ENCODE peak calls at places on chromosome 2, in nine cellular contexts. One of them, this sample, is unnamed.

GRCh38 chr2:207071820-207072219 is 93.9 kb downstream of the KLF7 start:
- DNase-seq in kidney epithelial cell: no peak
- DNase-seq in WTC11: no peak
- DNase-seq in cardiac fibroblast: no peak
- DNase-seq in gastrocnemius medialis: no peak
- DNase-seq in RWPE2: no peak
- DNase-seq in upper lobe of right lung: no peak
- DNase-seq in GM12864: no peak
- DNase-seq in right atrium auricular region: no peak
- DNase-seq in this sample: no peak

GRCh38 chr2:74421248-74421870 is at the start of the genes C2orf81 and WDR54:
- DNase-seq in right atrium auricular region: peak
- DNase-seq in GM12864: peak
- DNase-seq in kidney epithelial cell: no peak
- DNase-seq in WTC11: peak
- DNase-seq in RWPE2: peak
- DNase-seq in upper lobe of right lung: peak
- DNase-seq in cardiac fibroblast: peak
- DNase-seq in gastrocnemius medialis: peak
- DNase-seq in this sample: peak

GRCh38 chr2:226683196-226683595 is 116.4 kb downstream of the IRS1 start:
- DNase-seq in kidney epithelial cell: no peak
- DNase-seq in gastrocnemius medialis: no peak
- DNase-seq in GM12864: no peak
- DNase-seq in RWPE2: no peak
- DNase-seq in cardiac fibroblast: peak
- DNase-seq in WTC11: no peak
- DNase-seq in upper lobe of right lung: no peak
- DNase-seq in right atrium auricular region: no peak
- DNase-seq in this sample: no peak

GRCh38 chr2:177812713-177813396 is 259.7 kb downstream of the PDE11A start:
- DNase-seq in GM12864: no peak
- DNase-seq in RWPE2: no peak
- DNase-seq in WTC11: no peak
- DNase-seq in cardiac fibroblast: no peak
- DNase-seq in right atrium auricular region: no peak
- DNase-seq in upper lobe of right lung: no peak
- DNase-seq in gastrocnemius medialis: no peak
- DNase-seq in kidney epithelial cell: no peak
- DNase-seq in this sample: no peak

GRCh38 chr2:1234731-1235308 is 178.4 kb upstream of the TPO start:
- DNase-seq in cardiac fibroblast: peak
- DNase-seq in upper lobe of right lung: peak
- DNase-seq in right atrium auricular region: no peak
- DNase-seq in gastrocnemius medialis: no peak
- DNase-seq in RWPE2: no peak
- DNase-seq in GM12864: no peak
- DNase-seq in WTC11: no peak
- DNase-seq in kidney epithelial cell: peak
- DNase-seq in this sample: no peak

GRCh38 chr2:231521-232185 is 32.2 kb downstream of the SH3YL1 start:
- DNase-seq in kidney epithelial cell: no peak
- DNase-seq in cardiac fibroblast: no peak
- DNase-seq in GM12864: no peak
- DNase-seq in gastrocnemius medialis: no peak
- DNase-seq in WTC11: no peak
- DNase-seq in RWPE2: no peak
- DNase-seq in right atrium auricular region: no peak
- DNase-seq in upper lobe of right lung: no peak
- DNase-seq in this sample: no peak

GRCh38 chr2:55283083-55283482 is 14.1 kb upstream of the MTIF2 start:
- DNase-seq in GM12864: no peak
- DNase-seq in upper lobe of right lung: no peak
- DNase-seq in kidney epithelial cell: no peak
- DNase-seq in cardiac fibroblast: no peak
- DNase-seq in gastrocnemius medialis: no peak
- DNase-seq in RWPE2: no peak
- DNase-seq in WTC11: no peak
- DNase-seq in right atrium auricular region: no peak
- DNase-seq in this sample: no peak

GRCh38 chr2:129716781-129717559 is 262.5 kb upstream of the RAB6C start:
- DNase-seq in RWPE2: no peak
- DNase-seq in GM12864: no peak
- DNase-seq in WTC11: no peak
- DNase-seq in cardiac fibroblast: no peak
- DNase-seq in upper lobe of right lung: no peak
- DNase-seq in gastrocnemius medialis: no peak
- DNase-seq in right atrium auricular region: no peak
- DNase-seq in kidney epithelial cell: no peak
- DNase-seq in this sample: no peak

GRCh38 chr2:98664323-98664722 is 55.9 kb downstream of the UNC50 start:
- DNase-seq in gastrocnemius medialis: no peak
- DNase-seq in WTC11: no peak
- DNase-seq in right atrium auricular region: no peak
- DNase-seq in kidney epithelial cell: no peak
- DNase-seq in upper lobe of right lung: no peak
- DNase-seq in cardiac fibroblast: peak
- DNase-seq in GM12864: no peak
- DNase-seq in RWPE2: no peak
- DNase-seq in this sample: no peak

GRCh38 chr2:45459860-45460259 is 151.2 kb downstream of the SRBD1 start:
- DNase-seq in kidney epithelial cell: no peak
- DNase-seq in gastrocnemius medialis: no peak
- DNase-seq in GM12864: no peak
- DNase-seq in cardiac fibroblast: no peak
- DNase-seq in upper lobe of right lung: no peak
- DNase-seq in right atrium auricular region: no peak
- DNase-seq in WTC11: no peak
- DNase-seq in RWPE2: no peak
- DNase-seq in this sample: no peak

GRCh38 chr2:81247648-81248047 is 943.1 kb upstream of the LRRTM1 start:
- DNase-seq in right atrium auricular region: no peak
- DNase-seq in GM12864: no peak
- DNase-seq in upper lobe of right lung: no peak
- DNase-seq in kidney epithelial cell: no peak
- DNase-seq in gastrocnemius medialis: no peak
- DNase-seq in cardiac fibroblast: no peak
- DNase-seq in RWPE2: no peak
- DNase-seq in WTC11: no peak
- DNase-seq in this sample: no peak

GRCh38 chr2:177400337-177400923 is 7.9 kb downstream of the AGPS start:
- DNase-seq in kidney epithelial cell: no peak
- DNase-seq in right atrium auricular region: no peak
- DNase-seq in gastrocnemius medialis: no peak
- DNase-seq in WTC11: no peak
- DNase-seq in cardiac fibroblast: peak
- DNase-seq in GM12864: no peak
- DNase-seq in upper lobe of right lung: no peak
- DNase-seq in RWPE2: no peak
- DNase-seq in this sample: no peak

GRCh38 chr2:67260348-67261277 is 136.5 kb upstream of the ETAA1 start:
- DNase-seq in WTC11: no peak
- DNase-seq in upper lobe of right lung: no peak
- DNase-seq in cardiac fibroblast: peak
- DNase-seq in gastrocnemius medialis: peak
- DNase-seq in right atrium auricular region: peak
- DNase-seq in RWPE2: peak
- DNase-seq in GM12864: no peak
- DNase-seq in kidney epithelial cell: peak
- DNase-seq in this sample: no peak

GRCh38 chr2:27916293-27917015 is 25.9 kb downstream of the BABAM2 start:
- DNase-seq in gastrocnemius medialis: no peak
- DNase-seq in RWPE2: no peak
- DNase-seq in cardiac fibroblast: no peak
- DNase-seq in upper lobe of right lung: no peak
- DNase-seq in WTC11: no peak
- DNase-seq in GM12864: no peak
- DNase-seq in right atrium auricular region: no peak
- DNase-seq in kidney epithelial cell: no peak
- DNase-seq in this sample: no peak

DNA sequence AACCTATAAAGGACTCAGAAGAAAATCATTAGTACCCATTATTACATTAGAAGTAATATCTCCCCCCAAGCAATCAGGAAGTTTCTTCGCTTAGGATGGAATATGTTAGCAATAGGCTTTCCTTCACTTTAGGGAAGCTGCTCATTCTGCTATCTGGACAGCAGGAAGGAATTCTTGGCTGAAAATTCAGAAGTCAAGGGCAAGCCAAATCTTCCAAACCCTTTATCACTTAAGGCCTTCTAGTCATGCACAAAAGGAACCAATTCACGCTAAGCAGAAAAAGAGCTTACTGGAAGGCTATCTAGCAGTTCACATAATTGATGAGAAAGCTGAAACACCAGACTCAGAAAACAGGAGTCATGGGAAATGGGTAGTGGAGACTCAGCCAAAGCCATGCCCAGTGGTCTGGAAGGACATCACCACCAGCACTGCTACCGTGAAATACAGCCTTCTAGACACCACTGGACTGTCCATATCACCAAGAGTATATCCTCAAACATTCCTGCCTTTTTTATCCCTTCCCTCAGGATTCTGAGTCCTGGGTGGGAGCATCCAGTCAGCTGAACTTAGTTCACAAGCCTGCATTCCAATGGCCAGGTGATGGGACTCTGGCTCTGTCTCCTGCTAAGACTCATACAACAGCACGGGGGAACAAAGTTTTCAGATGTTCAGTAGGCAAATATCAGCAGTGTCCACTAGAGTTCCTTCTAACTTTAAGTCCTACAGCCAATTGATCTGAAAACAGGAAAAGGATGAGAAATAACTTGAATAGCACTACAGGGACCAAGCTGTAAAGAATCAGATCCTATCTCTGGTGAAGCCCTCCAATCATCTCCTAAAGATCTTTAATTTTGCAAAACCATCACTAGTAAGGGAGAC is 14.8 kb upstream of the ADAM17 start:
- DNase-seq in upper lobe of right lung: no peak
- DNase-seq in GM12864: no peak
- DNase-seq in cardiac fibroblast: peak
- DNase-seq in RWPE2: no peak
- DNase-seq in kidney epithelial cell: no peak
- DNase-seq in WTC11: no peak
- DNase-seq in right atrium auricular region: no peak
- DNase-seq in gastrocnemius medialis: no peak
- DNase-seq in this sample: no peak
- TF ChIP-seq CTCF in upper lobe of right lung: no peak
- TF ChIP-seq CTCF in GM12864: peak
- TF ChIP-seq CTCF in cardiac fibroblast: peak
- TF ChIP-seq CTCF in RWPE2: no peak
- TF ChIP-seq CTCF in kidney epithelial cell: no peak
- TF ChIP-seq CTCF in WTC11: no peak
- TF ChIP-seq CTCF in right atrium auricular region: no peak
- TF ChIP-seq CTCF in gastrocnemius medialis: no peak
- TF ChIP-seq CTCF in this sample: no peak

GRCh38 chr2:71776227-71776626 is 322.9 kb downstream of the DYSF start:
- DNase-seq in GM12864: no peak
- DNase-seq in WTC11: no peak
- DNase-seq in RWPE2: no peak
- DNase-seq in gastrocnemius medialis: no peak
- DNase-seq in cardiac fibroblast: no peak
- DNase-seq in upper lobe of right lung: no peak
- DNase-seq in kidney epithelial cell: no peak
- DNase-seq in right atrium auricular region: no peak
- DNase-seq in this sample: no peak

GRCh38 chr2:71780162-71780561 is 326.8 kb downstream of the DYSF start:
- DNase-seq in upper lobe of right lung: no peak
- DNase-seq in right atrium auricular region: peak
- DNase-seq in cardiac fibroblast: no peak
- DNase-seq in WTC11: no peak
- DNase-seq in kidney epithelial cell: no peak
- DNase-seq in RWPE2: no peak
- DNase-seq in GM12864: no peak
- DNase-seq in gastrocnemius medialis: no peak
- DNase-seq in this sample: no peak

GRCh38 chr2:71779306-71779855 is 326.0 kb downstream of the DYSF start:
- DNase-seq in RWPE2: no peak
- DNase-seq in kidney epithelial cell: no peak
- DNase-seq in GM12864: no peak
- DNase-seq in cardiac fibroblast: peak
- DNase-seq in WTC11: no peak
- DNase-seq in right atrium auricular region: peak
- DNase-seq in upper lobe of right lung: no peak
- DNase-seq in gastrocnemius medialis: no peak
- DNase-seq in this sample: no peak

GRCh38 chr2:71777946-71778345 is 324.6 kb downstream of the DYSF start:
- DNase-seq in upper lobe of right lung: no peak
- DNase-seq in cardiac fibroblast: no peak
- DNase-seq in gastrocnemius medialis: no peak
- DNase-seq in WTC11: no peak
- DNase-seq in RWPE2: no peak
- DNase-seq in kidney epithelial cell: no peak
- DNase-seq in right atrium auricular region: peak
- DNase-seq in GM12864: no peak
- DNase-seq in this sample: no peak

GRCh38 chr2:71778514-71779305 is 325.3 kb downstream of the DYSF start:
- DNase-seq in RWPE2: no peak
- DNase-seq in WTC11: no peak
- DNase-seq in gastrocnemius medialis: no peak
- DNase-seq in kidney epithelial cell: no peak
- DNase-seq in cardiac fibroblast: no peak
- DNase-seq in right atrium auricular region: peak
- DNase-seq in upper lobe of right lung: no peak
- DNase-seq in GM12864: no peak
- DNase-seq in this sample: no peak
- TF ChIP-seq CTCF in RWPE2: peak
- TF ChIP-seq CTCF in WTC11: no peak
- TF ChIP-seq CTCF in gastrocnemius medialis: no peak
- TF ChIP-seq CTCF in kidney epithelial cell: no peak
- TF ChIP-seq CTCF in cardiac fibroblast: no peak
- TF ChIP-seq CTCF in right atrium auricular region: no peak
- TF ChIP-seq CTCF in upper lobe of right lung: no peak
- TF ChIP-seq CTCF in GM12864: no peak
- TF ChIP-seq CTCF in this sample: no peak

GRCh38 chr2:8802741-8803140 is 34.7 kb downstream of the KIDINS220 start:
- DNase-seq in upper lobe of right lung: no peak
- DNase-seq in GM12864: no peak
- DNase-seq in kidney epithelial cell: no peak
- DNase-seq in gastrocnemius medialis: no peak
- DNase-seq in WTC11: no peak
- DNase-seq in RWPE2: no peak
- DNase-seq in right atrium auricular region: no peak
- DNase-seq in cardiac fibroblast: no peak
- DNase-seq in this sample: no peak
- TF ChIP-seq CTCF in upper lobe of right lung: no peak
- TF ChIP-seq CTCF in GM12864: no peak
- TF ChIP-seq CTCF in kidney epithelial cell: no peak
- TF ChIP-seq CTCF in gastrocnemius medialis: no peak
- TF ChIP-seq CTCF in WTC11: no peak
- TF ChIP-seq CTCF in RWPE2: no peak
- TF ChIP-seq CTCF in right atrium auricular region: no peak
- TF ChIP-seq CTCF in cardiac fibroblast: no peak
- TF ChIP-seq CTCF in this sample: no peak

DNA sequence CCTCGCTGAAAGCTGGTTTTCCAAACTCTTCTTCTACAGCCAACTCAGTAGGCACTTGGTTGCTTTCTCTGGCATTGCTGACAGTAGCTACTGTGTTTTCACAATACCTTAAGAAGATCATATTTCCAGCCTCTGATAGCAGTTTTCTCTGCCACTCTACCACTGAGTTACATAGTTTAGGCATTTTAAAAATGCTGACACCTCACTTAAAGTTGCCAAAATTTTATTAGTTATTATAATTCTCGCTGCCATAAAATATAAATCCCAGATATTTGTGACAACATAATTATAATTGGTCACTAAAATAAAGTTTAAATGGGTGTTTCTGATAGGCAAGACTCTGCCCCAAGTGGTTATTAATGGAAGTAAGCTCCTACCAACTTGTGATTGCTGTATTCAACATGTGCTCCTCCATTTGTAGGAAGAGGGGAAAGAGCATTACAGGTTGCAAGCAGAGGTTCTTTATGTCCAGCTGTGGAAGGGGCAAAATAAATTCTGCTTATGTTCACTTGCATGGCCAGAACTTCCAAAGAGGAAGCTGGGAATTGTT is 1202.8 kb downstream of the CNTNAP5 start:
- DNase-seq in cardiac fibroblast: no peak
- DNase-seq in gastrocnemius medialis: no peak
- DNase-seq in kidney epithelial cell: no peak
- DNase-seq in RWPE2: no peak
- DNase-seq in right atrium auricular region: no peak
- DNase-seq in GM12864: no peak
- DNase-seq in upper lobe of right lung: no peak
- DNase-seq in WTC11: no peak
- DNase-seq in this sample: no peak
- TF ChIP-seq CTCF in cardiac fibroblast: no peak
- TF ChIP-seq CTCF in gastrocnemius medialis: no peak
- TF ChIP-seq CTCF in kidney epithelial cell: peak
- TF ChIP-seq CTCF in RWPE2: peak
- TF ChIP-seq CTCF in right atrium auricular region: peak
- TF ChIP-seq CTCF in GM12864: no peak
- TF ChIP-seq CTCF in upper lobe of right lung: peak
- TF ChIP-seq CTCF in WTC11: no peak
- TF ChIP-seq CTCF in this sample: no peak

This sample was measured in activated B cell treated with CpG ODN at 0.5 μM for 24 hours.